ENCODE peak calls at places on chromosomes 12 and 14, in six cellular contexts. V is GM13977; R is posterior vena cava; W is COR-L47; S is CD4-positive, alpha-beta T cell; E is Right ventricle myocardium superior. X is an unnamed sample.

GRCh38 chr12:30296486-30296885 is 399.2 kb downstream of the IPO8 start:
- DNase-seq in V (no peak), R (no peak), W (no peak), S (no peak), E (no peak), X (no peak)

GRCh38 chr12:84131076-84131475 is 781.5 kb downstream of the SLC6A15 start:
- DNase-seq in V (no peak), R (no peak), W (no peak), S (no peak), E (no peak), X (no peak)

GRCh38 chr12:113068312-113068935 is 11.9 kb downstream of the DTX1 start:
- DNase-seq in V (no peak), R (no peak), W (no peak), S (no peak), E (no peak), X (no peak)

GRCh38 chr12:130161261-130162231 is 718 bp upstream of the FZD10 start:
- DNase-seq in V (peak), R (peak), W (no peak), S (no peak), E (no peak), X (no peak)

GRCh38 chr14:54206477-54206876 is 190.3 kb upstream of the CDKN3 start:
- DNase-seq in V (no peak), R (no peak), W (no peak), S (no peak), E (no peak), X (no peak)

GRCh38 chr12:86373813-86374212 is 117.6 kb upstream of the MGAT4C start:
- DNase-seq in V (no peak), R (no peak), W (no peak), S (no peak), E (no peak), X (no peak)

GRCh38 chr12:29026419-29026818 is 122.7 kb upstream of the FAR2 start:
- DNase-seq in V (no peak), R (no peak), W (no peak), S (no peak), E (no peak), X (no peak)

GRCh38 chr14:78440351-78440750 is 270.2 kb downstream of the NRXN3 start:
- DNase-seq in V (no peak), R (no peak), W (no peak), S (no peak), E (no peak), X (no peak)

GRCh38 chr14:104677506-104678332 is 11.7 kb upstream of the INF2 start:
- DNase-seq in V (peak), R (peak), W (peak), S (peak), E (peak), X (peak)

GRCh38 chr14:74347096-74347794 is 1.0 kb upstream of the VRTN start:
- DNase-seq in V (no peak), R (peak), W (no peak), S (no peak), E (no peak), X (no peak)

GRCh38 chr12:1022032-1022970 is 31.3 kb downstream of the ERC1 start:
- DNase-seq in V (no peak), R (no peak), W (no peak), S (no peak), E (no peak), X (no peak)

GRCh38 chr12:11477110-11477509 is 81.7 kb upstream of the PRB2 start:
- DNase-seq in V (no peak), R (no peak), W (no peak), S (no peak), E (no peak), X (no peak)

GRCh38 chr12:52672321-52672933 is 7.8 kb downstream of the KRT1 start:
- DNase-seq in V (no peak), R (no peak), W (no peak), S (no peak), E (no peak), X (no peak)

GRCh38 chr12:72723732-72724131 is 451.6 kb downstream of the TRHDE start:
- DNase-seq in V (no peak), R (no peak), W (no peak), S (no peak), E (no peak), X (no peak)

GRCh38 chr14:26966942-26967341 is 369.1 kb upstream of the NOVA1 start:
- DNase-seq in V (no peak), R (no peak), W (no peak), S (no peak), E (no peak), X (no peak)

GRCh38 chr14:104972301-104973211 is 5.6 kb downstream of the AHNAK2 start:
- DNase-seq in V (no peak), R (peak), W (peak), S (no peak), E (peak), X (no peak)

GRCh38 chr14:71739273-71739990 is 192.8 kb upstream of the RGS6 start:
- DNase-seq in V (no peak), R (no peak), W (no peak), S (no peak), E (no peak), X (no peak)

GRCh38 chr12:31740618-31741017 is 11.8 kb upstream of the AMN1 start:
- DNase-seq in V (no peak), R (no peak), W (no peak), S (no peak), E (no peak), X (no peak)

GRCh38 chr14:56118611-56119181 is 485 bp downstream of the PELI2 start:
- DNase-seq in V (peak), R (peak), W (no peak), S (peak), E (peak), X (peak)

GRCh38 chr12:19236656-19237055 is 107.1 kb downstream of the PLEKHA5 start:
- DNase-seq in V (no peak), R (no peak), W (no peak), S (no peak), E (no peak), X (no peak)

GRCh38 chr14:31530136-31530535 is 31.1 kb upstream of the NUBPL start:
- DNase-seq in V (no peak), R (no peak), W (no peak), S (no peak), E (no peak), X (no peak)

GRCh38 chr14:89013098-89013504 is 188.7 kb downstream of the TTC8 start:
- DNase-seq in V (no peak), R (no peak), W (peak), S (no peak), E (no peak), X (no peak)

GRCh38 chr12:20822925-20823324 is 12.4 kb downstream of the SLCO1B3 start:
- DNase-seq in V (no peak), R (no peak), W (no peak), S (no peak), E (no peak), X (no peak)

GRCh38 chr12:12990700-12991468 is 9.2 kb downstream of the HEBP1 start:
- DNase-seq in V (no peak), R (no peak), W (no peak), S (no peak), E (no peak), X (no peak)

GRCh38 chr12:123896786-123897185 is 75.8 kb downstream of the CCDC92 start:
- DNase-seq in V (no peak), R (no peak), W (no peak), S (no peak), E (no peak), X (no peak)

GRCh38 chr12:59459966-59460365 is 135.9 kb upstream of the SLC16A7 start:
- DNase-seq in V (no peak), R (no peak), W (no peak), S (no peak), E (no peak), X (no peak)

GRCh38 chr12:107660230-107660629 is 25.4 kb upstream of the PWP1 start:
- DNase-seq in V (no peak), R (no peak), W (no peak), S (no peak), E (no peak), X (no peak)

GRCh38 chr14:105879867-105880561 is 353.6 kb downstream of the TMEM121 start:
- DNase-seq in V (no peak), R (peak), W (peak), S (no peak), E (peak), X (no peak)

GRCh38 chr14:32077081-32078029 is at the start of gene ARHGAP5:
- DNase-seq in V (peak), R (peak), W (peak), S (peak), E (peak), X (peak)

GRCh38 chr12:89278169-89278568 is 74.1 kb downstream of the DUSP6 start:
- DNase-seq in V (no peak), R (no peak), W (no peak), S (no peak), E (no peak), X (no peak)

GRCh38 chr14:24430143-24430681 is 458 bp downstream of the KHNYN start:
- DNase-seq in V (peak), R (peak), W (no peak), S (peak), E (peak), X (no peak)

GRCh38 chr14:99756796-99757195 is 36.4 kb upstream of the EML1 start:
- DNase-seq in V (no peak), R (peak), W (no peak), S (no peak), E (peak), X (no peak)

GRCh38 chr12:107512391-107512790 is 173.2 kb upstream of the PWP1 start:
- DNase-seq in V (no peak), R (no peak), W (no peak), S (no peak), E (no peak), X (no peak)

GRCh38 chr12:227286-227915 is 13.4 kb upstream of the SLC6A12 start:
- DNase-seq in V (no peak), R (peak), W (no peak), S (no peak), E (no peak), X (no peak)

GRCh38 chr12:80513211-80513610 is 69.2 kb downstream of the PTPRQ start:
- DNase-seq in V (no peak), R (peak), W (no peak), S (no peak), E (peak), X (no peak)

X was measured in T follicular helper cell.